ENCODE peak calls at places on chromosomes 2 and 18, in four cellular contexts. M is WTC11, C is K562, W is HepG2. L is an unnamed sample.

GRCh38 chr2:237731663-237732062 is 66.9 kb upstream of the RBM44 start:
- DNase-seq in M (no peak), C (no peak), W (peak), L (peak)

GRCh38 chr2:236343400-236344161 is 79.4 kb upstream of the ASB18 start:
- DNase-seq in M (peak), C (peak), W (peak), L (peak)

GRCh38 chr2:16625201-16625729 is 40.4 kb downstream of the CYRIA start:
- DNase-seq in M (no peak), C (peak), W (no peak), L (no peak)

GRCh38 chr18:58541137-58541788 is 87.6 kb downstream of the ALPK2 start:
- DNase-seq in M (peak), C (peak), W (no peak), L (no peak)

GRCh38 chr18:22169011-22169888 is at the start of gene GATA6:
- DNase-seq in M (peak), C (peak), W (peak), L (peak)

GRCh38 chr2:238128061-238129040 is 10.1 kb upstream of the KLHL30 start:
- DNase-seq in M (peak), C (no peak), W (no peak), L (no peak)

GRCh38 chr18:66046025-66046602 is 295.3 kb downstream of the CDH7 start:
- DNase-seq in M (no peak), C (no peak), W (no peak), L (no peak)

GRCh38 chr2:160918909-160919503 is 241.2 kb upstream of the TANK start:
- DNase-seq in M (peak), C (peak), W (peak), L (no peak)

GRCh38 chr2:168583064-168583709 is 127.1 kb downstream of the CERS6 start:
- DNase-seq in M (no peak), C (no peak), W (no peak), L (no peak)

GRCh38 chr2:230439590-230439989 is 23.6 kb downstream of the SP100 start:
- DNase-seq in M (no peak), C (no peak), W (no peak), L (no peak)

GRCh38 chr2:48287971-48288370 is 242.0 kb upstream of the STON1 start:
- DNase-seq in M (no peak), C (no peak), W (no peak), L (no peak)

GRCh38 chr2:98793275-98793674 is 62.3 kb upstream of the MGAT4A start:
- DNase-seq in M (no peak), C (no peak), W (no peak), L (no peak)

DNA sequence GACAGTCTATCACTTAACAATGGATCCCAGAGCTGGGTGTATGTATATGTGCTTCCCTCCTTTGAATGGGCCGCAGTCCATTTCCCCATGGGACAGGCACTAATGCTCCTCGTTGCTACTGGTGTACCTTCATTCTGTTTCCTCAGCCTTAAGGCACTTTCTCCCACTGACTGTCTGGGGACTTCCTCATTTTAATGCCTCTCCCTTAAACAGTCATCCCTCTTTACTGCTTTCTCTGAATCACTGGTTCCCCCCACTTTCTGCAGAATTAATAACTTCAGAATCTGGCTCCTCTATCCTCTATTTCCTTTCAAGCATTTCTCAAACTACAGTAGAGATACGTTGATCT is 36.2 kb downstream of the COLEC12 start:
- DNase-seq in M (no peak), C (no peak), W (no peak), L (no peak)
- TF ChIP-seq FOXJ3 in M (no peak), C (no peak), W (no peak), L (no peak)

DNA sequence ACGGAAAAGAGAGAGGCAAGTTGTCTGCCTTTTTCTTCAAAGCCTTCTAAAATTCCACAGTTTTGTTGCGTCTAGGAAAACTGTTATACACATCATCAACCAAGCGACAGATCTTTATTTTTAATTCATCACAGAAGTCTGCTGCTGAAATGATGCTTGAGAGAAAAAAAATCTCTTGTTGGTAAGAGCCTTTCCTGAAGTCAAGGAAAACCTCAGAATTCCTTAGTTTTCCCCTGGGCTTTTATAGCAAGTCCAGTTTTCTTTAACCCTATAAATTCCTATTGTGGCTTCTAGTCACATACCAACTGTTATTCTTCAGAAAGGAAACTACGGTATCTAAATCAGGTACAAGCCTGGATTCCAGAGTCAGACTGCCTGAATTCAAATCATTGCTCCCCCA is 36.2 kb upstream of the TANC1 start:
- DNase-seq in M (no peak), C (no peak), W (no peak), L (no peak)
- TF ChIP-seq FOXJ3 in M (no peak), C (no peak), W (no peak), L (no peak)

GRCh38 chr18:31325051-31325450 is 7.1 kb downstream of the DSG1 start:
- DNase-seq in M (no peak), C (no peak), W (no peak), L (no peak)
- TF ChIP-seq FOXJ3 in M (no peak), C (no peak), W (no peak), L (no peak)

GRCh38 chr2:108852375-108852774 is 65.8 kb downstream of the CCDC138 start:
- DNase-seq in M (no peak), C (no peak), W (no peak), L (no peak)
- TF ChIP-seq FOXJ3 in M (no peak), C (no peak), W (no peak), L (no peak)

DNA sequence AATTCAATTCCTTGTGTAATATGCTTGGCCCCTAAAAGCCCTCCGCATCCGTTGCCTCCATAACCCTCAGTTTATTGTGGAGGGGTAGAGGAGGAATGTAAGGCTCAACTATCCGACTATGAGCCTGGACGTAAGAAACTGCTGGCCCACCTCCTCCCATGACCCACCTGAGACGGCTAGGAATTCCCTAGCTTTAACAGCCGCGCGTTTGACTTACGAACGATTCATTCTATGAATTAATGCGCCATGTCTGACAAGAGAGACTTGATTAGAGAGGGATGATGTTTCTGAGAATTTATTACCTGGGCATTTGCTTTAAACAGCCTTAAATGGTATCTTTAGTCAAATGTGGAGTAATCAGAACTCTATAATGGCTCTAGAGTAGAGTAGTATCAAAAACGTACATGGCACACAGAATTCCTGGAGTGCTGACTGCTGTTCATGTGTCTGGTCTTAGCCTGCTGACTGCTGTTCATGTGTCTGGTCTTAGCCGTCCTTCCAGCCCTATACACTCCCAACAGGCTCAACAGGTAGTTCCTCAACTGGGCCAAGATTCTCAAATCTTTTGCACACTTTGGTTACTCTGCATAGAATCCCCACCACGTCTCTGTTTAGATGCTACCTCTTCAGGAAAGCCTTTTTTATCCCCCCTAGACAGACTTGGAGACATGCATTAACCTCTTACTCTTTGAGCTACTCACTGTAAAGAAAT is 899 bp upstream of the GFPT1 start:
- DNase-seq in M (no peak), C (peak), W (peak), L (peak)
- TF ChIP-seq FOXJ3 in M (no peak), C (no peak), W (no peak), L (no peak)

GRCh38 chr2:53820711-53821110 is 33.9 kb downstream of the ERLEC1 start:
- DNase-seq in M (no peak), C (no peak), W (no peak), L (no peak)

GRCh38 chr2:53821810-53822209 is 35.0 kb downstream of the ERLEC1 start:
- DNase-seq in M (no peak), C (no peak), W (no peak), L (no peak)

GRCh38 chr2:53819627-53820026 is 32.8 kb downstream of the ERLEC1 start:
- DNase-seq in M (no peak), C (no peak), W (no peak), L (no peak)

GRCh38 chr2:53818854-53819435 is 32.1 kb downstream of the ERLEC1 start:
- DNase-seq in M (no peak), C (no peak), W (no peak), L (no peak)

GRCh38 chr2:53820038-53820437 is 33.2 kb downstream of the ERLEC1 start:
- DNase-seq in M (no peak), C (no peak), W (no peak), L (no peak)
- TF ChIP-seq FOXJ3 in M (no peak), C (no peak), W (no peak), L (no peak)

GRCh38 chr18:59810740-59811520 is 88.9 kb upstream of the PMAIP1 start:
- DNase-seq in M (no peak), C (no peak), W (no peak), L (peak)
- TF ChIP-seq FOXJ3 in M (no peak), C (no peak), W (no peak), L (no peak)

GRCh38 chr18:2965797-2966196 is 47.1 kb downstream of the LPIN2 start:
- DNase-seq in M (no peak), C (no peak), W (no peak), L (no peak)

GRCh38 chr18:2969695-2970094 is 43.2 kb downstream of the LPIN2 start:
- DNase-seq in M (no peak), C (no peak), W (no peak), L (no peak)

GRCh38 chr18:2967357-2967756 is 45.6 kb downstream of the LPIN2 start:
- DNase-seq in M (no peak), C (no peak), W (no peak), L (no peak)

GRCh38 chr18:2968559-2968958 is 44.4 kb downstream of the LPIN2 start:
- DNase-seq in M (no peak), C (no peak), W (no peak), L (no peak)

GRCh38 chr18:2967820-2968219 is 45.1 kb downstream of the LPIN2 start:
- DNase-seq in M (no peak), C (no peak), W (no peak), L (no peak)
- TF ChIP-seq FOXJ3 in M (no peak), C (no peak), W (no peak), L (no peak)

L was measured in SK-N-SH.